ENCODE peak calls at places on chromosomes 6 and 20, in nine cellular contexts. V is left lung; F is GM10248; C is left ventricle myocardium superior; S is EH; D is kidney tubule cell; A is pons; U is activated CD8-positive, alpha-beta memory T cell treated with anti-CD3 and anti-CD28 coated beads for 48 hours; P is stimulated activated CD4-positive, alpha-beta T cell treated with anti-CD3 and anti-CD28 coated beads, Interleukin-2, amount 100 ng/mL, for 48 hours. X is an unnamed sample.

GRCh38 chr20:58109126-58109880 is 119.2 kb downstream of the ANKRD60 start:
- DNase-seq in V (no peak), F (no peak), C (no peak), S (peak; percentile 75), D (peak; percentile 68), A (no peak), U (no peak), P (no peak), X (no peak)

GRCh38 chr6:44151348-44152108 is 7.1 kb upstream of the CAPN11 start:
- DNase-seq in V (peak; percentile 95), F (peak; percentile 90), C (peak; percentile 87), S (peak; percentile 66), D (peak; percentile 78), A (peak; percentile 17), U (peak; percentile 84), P (peak; percentile 87), X (peak; percentile 63)

GRCh38 chr20:3732327-3733118 is at the start of gene HSPA12B:
- DNase-seq in V (no peak), F (no peak), C (peak; percentile 50), S (peak; percentile 10), D (no peak), A (no peak), U (no peak), P (no peak), X (no peak)

GRCh38 chr20:34571753-34572152 is 13.2 kb downstream of the MAP1LC3A start:
- DNase-seq in V (no peak), F (no peak), C (no peak), S (no peak), D (no peak), A (no peak), U (no peak), P (no peak), X (no peak)

GRCh38 chr6:38567436-38567835 is 72.3 kb downstream of the BTBD9 start:
- DNase-seq in V (no peak), F (no peak), C (peak; percentile 83), S (peak; percentile 94), D (peak; percentile 60), A (peak; percentile 30), U (no peak), P (no peak), X (no peak)

GRCh38 chr6:147201885-147202515 is 2.2 kb upstream of the STXBP5 start:
- DNase-seq in V (no peak), F (peak; percentile 14), C (peak; percentile 27), S (peak; percentile 66), D (peak; percentile 69), A (no peak), U (no peak), P (no peak), X (peak; percentile 49)

GRCh38 chr6:136148051-136148450 is 102.1 kb downstream of the MTFR2 start:
- DNase-seq in V (no peak), F (no peak), C (no peak), S (no peak), D (no peak), A (no peak), U (no peak), P (no peak), X (no peak)

GRCh38 chr6:35168461-35168861 is 27.3 kb upstream of the TCP11 start:
- DNase-seq in V (no peak), F (no peak), C (no peak), S (no peak), D (no peak), A (no peak), U (no peak), P (no peak), X (no peak)

GRCh38 chr20:17992847-17993508 is 24.2 kb downstream of the MGME1 start:
- DNase-seq in V (no peak), F (no peak), C (no peak), S (no peak), D (peak; percentile 31), A (no peak), U (no peak), P (no peak), X (no peak)

GRCh38 chr6:192313-192664 is 100.0 kb upstream of the DUSP22 start:
- DNase-seq in V (no peak), F (no peak), C (no peak), S (no peak), D (no peak), A (no peak), U (no peak), P (no peak), X (no peak)

GRCh38 chr20:61254881-61255589 is 3.0 kb downstream of the CDH4 start:
- DNase-seq in V (no peak), F (no peak), C (no peak), S (peak; percentile 48), D (peak; percentile 84), A (no peak), U (no peak), P (no peak), X (no peak)

GRCh38 chr6:131602913-131603312 is 25.1 kb downstream of the MED23 start:
- DNase-seq in V (no peak), F (no peak), C (no peak), S (peak; percentile 86), D (peak; percentile 68), A (no peak), U (no peak), P (no peak), X (no peak)

GRCh38 chr6:116564921-116565872 is 6.1 kb upstream of the RWDD1 start:
- DNase-seq in V (peak; percentile 79), F (no peak), C (peak; percentile 63), S (peak; percentile 52), D (no peak), A (no peak), U (no peak), P (no peak), X (peak; percentile 22)

GRCh38 chr6:96433950-96434349 is 87.7 kb upstream of the UFL1 start:
- DNase-seq in V (no peak), F (no peak), C (no peak), S (no peak), D (no peak), A (no peak), U (no peak), P (no peak), X (no peak)

GRCh38 chr6:108763931-108764579 is 84.2 kb upstream of the ARMC2 start:
- DNase-seq in V (no peak), F (no peak), C (no peak), S (no peak), D (no peak), A (no peak), U (no peak), P (no peak), X (no peak)

GRCh38 chr20:33431797-33432381 is 11.7 kb downstream of the SNTA1 start:
- DNase-seq in V (no peak), F (no peak), C (peak; percentile 53), S (no peak), D (no peak), A (peak; percentile 63), U (no peak), P (no peak), X (no peak)

GRCh38 chr20:37415118-37416085 is 69.5 kb downstream of the SRC start:
- DNase-seq in V (peak; percentile 62), F (no peak), C (peak; percentile 17), S (no peak), D (no peak), A (no peak), U (no peak), P (no peak), X (no peak)

GRCh38 chr6:19719691-19720127 is 117.5 kb upstream of the ID4 start:
- DNase-seq in V (no peak), F (no peak), C (no peak), S (peak; percentile 82), D (peak; percentile 64), A (no peak), U (no peak), P (no peak), X (no peak)

GRCh38 chr20:35467339-35468224 is 12.2 kb downstream of the CEP250 start:
- DNase-seq in V (no peak), F (no peak), C (peak; percentile 42), S (peak; percentile 83), D (peak; percentile 34), A (no peak), U (no peak), P (no peak), X (no peak)

GRCh38 chr20:46430921-46431712 is 24.7 kb upstream of the ELMO2 start:
- DNase-seq in V (no peak), F (no peak), C (no peak), S (no peak), D (no peak), A (peak; percentile 91), U (no peak), P (no peak), X (no peak)

GRCh38 chr20:35235881-35236280 is 9.4 kb downstream of the MMP24 start:
- DNase-seq in V (no peak), F (no peak), C (no peak), S (no peak), D (no peak), A (no peak), U (no peak), P (no peak), X (no peak)

GRCh38 chr6:27829453-27830211 is 82.6 kb downstream of the OR2B2 start:
- DNase-seq in V (no peak), F (no peak), C (no peak), S (no peak), D (no peak), A (no peak), U (no peak), P (no peak), X (no peak)

GRCh38 chr20:11316244-11316643 is 601.4 kb upstream of the BTBD3 start:
- DNase-seq in V (no peak), F (no peak), C (no peak), S (no peak), D (no peak), A (no peak), U (no peak), P (no peak), X (no peak)

GRCh38 chr6:9485992-9486391 is 928.9 kb downstream of the TFAP2A start:
- DNase-seq in V (no peak), F (no peak), C (no peak), S (no peak), D (no peak), A (no peak), U (no peak), P (no peak), X (no peak)

GRCh38 chr6:111427341-111428116 is 55.5 kb downstream of the REV3L start:
- DNase-seq in V (no peak), F (peak; percentile 20), C (no peak), S (peak; percentile 84), D (peak; percentile 80), A (no peak), U (no peak), P (no peak), X (no peak)

GRCh38 chr6:139338845-139339244 is 35.6 kb downstream of the CITED2 start:
- DNase-seq in V (no peak), F (no peak), C (no peak), S (peak; percentile 54), D (no peak), A (no peak), U (no peak), P (no peak), X (no peak)

GRCh38 chr20:47019106-47019824 is 124.6 kb downstream of the EYA2 start:
- DNase-seq in V (no peak), F (no peak), C (no peak), S (peak; percentile 80), D (no peak), A (peak; percentile 25), U (no peak), P (no peak), X (no peak)

GRCh38 chr6:37021356-37022129 is 16.1 kb downstream of the FGD2 start:
- DNase-seq in V (no peak), F (no peak), C (no peak), S (peak; percentile 55), D (peak; percentile 70), A (no peak), U (no peak), P (peak; percentile 60), X (peak; percentile 54)

GRCh38 chr20:33317424-33318095 is 34.5 kb downstream of the BPIFB1 start:
- DNase-seq in V (no peak), F (no peak), C (no peak), S (no peak), D (no peak), A (no peak), U (no peak), P (no peak), X (no peak)

GRCh38 chr6:104306206-104306605 is 553.5 kb downstream of the HACE1 start:
- DNase-seq in V (no peak), F (no peak), C (no peak), S (no peak), D (no peak), A (no peak), U (no peak), P (no peak), X (no peak)

X was measured in CD8-positive, alpha-beta T cell.